ENCODE peak calls at places on chromosomes 13 and 19, in five cellular contexts. R is trophoblast cell, G is MM.1S, B is GM12865, M is tibial artery. E is an unnamed sample.

GRCh38 chr19:13153627-13154240 is 3.5 kb downstream of the IER2 start:
- DNase-seq in R (peak), G (no peak), B (peak), M (no peak), E (peak)

GRCh38 chr13:20136781-20137703 is 23.8 kb downstream of the GJA3 start:
- DNase-seq in R (peak), G (peak), B (peak), M (no peak), E (peak)

GRCh38 chr19:17500447-17501198 is 10.8 kb upstream of the PGLS start:
- DNase-seq in R (no peak), G (no peak), B (no peak), M (no peak), E (no peak)

GRCh38 chr13:26837997-26838396 is 77.4 kb upstream of the GPR12 start:
- DNase-seq in R (no peak), G (no peak), B (no peak), M (no peak), E (no peak)

GRCh38 chr13:28002886-28003698 is 14.6 kb upstream of the URAD start:
- DNase-seq in R (peak), G (no peak), B (no peak), M (no peak), E (no peak)

GRCh38 chr19:10836478-10837325 is 690 bp upstream of the TMED1 start:
- DNase-seq in R (no peak), G (peak), B (peak), M (peak), E (peak)

GRCh38 chr13:111857846-111858560 is 208.9 kb upstream of the SOX1 start:
- DNase-seq in R (no peak), G (no peak), B (no peak), M (no peak), E (no peak)

GRCh38 chr19:1855040-1855827 is 7.0 kb upstream of the REXO1 start:
- DNase-seq in R (peak), G (peak), B (peak), M (peak), E (peak)

GRCh38 chr13:75762066-75762937 is 126.2 kb downstream of the LMO7 start:
- DNase-seq in R (peak), G (peak), B (peak), M (no peak), E (peak)

GRCh38 chr13:97302611-97303010 is 80.5 kb downstream of the MBNL2 start:
- DNase-seq in R (no peak), G (no peak), B (no peak), M (no peak), E (no peak)

GRCh38 chr13:114119196-114119595 is 13.2 kb downstream of the RASA3 start:
- DNase-seq in R (no peak), G (no peak), B (no peak), M (no peak), E (peak)

DNA sequence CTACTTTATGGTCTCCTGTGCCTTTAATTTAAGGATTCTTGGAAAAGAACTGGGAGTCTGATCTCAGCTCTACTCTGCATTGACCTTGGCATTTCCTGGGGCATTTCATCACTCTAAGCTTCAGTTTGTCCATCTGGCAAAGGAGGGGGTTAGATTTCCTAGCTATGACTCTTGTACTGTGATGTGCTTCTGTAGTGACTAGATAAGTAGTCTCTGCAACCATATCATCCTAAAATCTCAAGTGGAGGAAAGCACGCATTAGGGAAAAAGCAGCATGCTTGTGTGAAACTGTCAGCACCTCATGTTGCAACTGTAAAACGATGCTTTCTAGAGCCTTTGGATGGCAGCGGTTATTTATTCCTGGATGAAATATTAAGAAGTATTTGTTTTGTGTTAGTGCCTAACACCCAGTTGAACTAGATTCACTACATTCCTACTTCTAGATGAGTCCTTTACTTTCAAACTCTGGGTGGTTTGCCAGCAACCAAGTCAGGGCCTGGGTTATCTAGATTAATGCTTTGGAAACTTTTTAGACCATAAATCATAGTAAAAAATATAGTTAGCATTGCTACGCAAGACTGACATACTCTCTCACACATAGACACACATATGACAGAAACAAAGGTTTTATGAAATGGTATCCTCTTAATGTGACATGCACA is 6.8 kb downstream of the WDFY2 start:
- DNase-seq in R (peak), G (no peak), B (no peak), M (peak), E (peak)
- H3K4me3 ChIP-seq in R (no peak), G (no peak), B (no peak), M (no peak), E (no peak)

GRCh38 chr19:7602935-7603497 is 7.4 kb downstream of the CAMSAP3 start:
- DNase-seq in R (no peak), G (no peak), B (no peak), M (no peak), E (no peak)

GRCh38 chr19:7605490-7606222 is 10.0 kb downstream of the CAMSAP3 start:
- DNase-seq in R (peak), G (peak), B (peak), M (no peak), E (peak)

GRCh38 chr19:7602240-7602934 is 6.7 kb downstream of the CAMSAP3 start:
- DNase-seq in R (no peak), G (no peak), B (no peak), M (no peak), E (no peak)

GRCh38 chr19:7606289-7606688 is 10.6 kb downstream of the CAMSAP3 start:
- DNase-seq in R (no peak), G (no peak), B (no peak), M (no peak), E (no peak)

DNA sequence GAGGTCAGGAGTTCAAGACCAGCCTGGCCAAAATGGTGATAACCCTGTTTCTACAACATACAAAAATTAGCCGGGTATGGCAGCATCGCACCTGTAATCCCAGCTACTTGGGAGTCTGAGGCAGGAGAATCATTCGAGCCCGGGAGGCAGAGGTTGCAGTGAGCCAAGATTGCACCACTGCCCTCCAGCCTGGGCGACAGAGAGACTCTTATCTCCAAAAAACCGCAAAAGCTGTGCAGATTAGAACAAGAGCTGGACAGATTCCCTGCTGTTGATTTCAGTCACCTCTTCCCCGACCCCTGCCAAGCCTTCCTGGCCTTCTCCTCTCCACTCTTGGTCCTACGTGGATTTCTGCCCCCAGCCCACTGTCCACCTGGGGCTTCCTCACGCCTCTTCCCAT is 8.3 kb downstream of the CAMSAP3 start:
- DNase-seq in R (peak), G (no peak), B (no peak), M (no peak), E (no peak)
- H3K4me3 ChIP-seq in R (no peak), G (no peak), B (no peak), M (no peak), E (no peak)

GRCh38 chr19:3692141-3693029 is 7.9 kb downstream of the PIP5K1C start:
- DNase-seq in R (peak), G (peak), B (no peak), M (no peak), E (no peak)
- H3K4me3 ChIP-seq in R (no peak), G (no peak), B (no peak), M (no peak), E (no peak)

GRCh38 chr19:46021531-46022041 is 1.3 kb downstream of the PGLYRP1 start:
- DNase-seq in R (no peak), G (no peak), B (no peak), M (no peak), E (no peak)

GRCh38 chr19:46022431-46023310 is at the start of gene PGLYRP1:
- DNase-seq in R (no peak), G (no peak), B (no peak), M (no peak), E (no peak)

GRCh38 chr19:46019270-46019669 is 3.6 kb downstream of the PGLYRP1 start:
- DNase-seq in R (no peak), G (no peak), B (no peak), M (no peak), E (no peak)

GRCh38 chr19:46022061-46022430 is 807 bp downstream of the PGLYRP1 start:
- DNase-seq in R (no peak), G (no peak), B (no peak), M (no peak), E (no peak)

DNA sequence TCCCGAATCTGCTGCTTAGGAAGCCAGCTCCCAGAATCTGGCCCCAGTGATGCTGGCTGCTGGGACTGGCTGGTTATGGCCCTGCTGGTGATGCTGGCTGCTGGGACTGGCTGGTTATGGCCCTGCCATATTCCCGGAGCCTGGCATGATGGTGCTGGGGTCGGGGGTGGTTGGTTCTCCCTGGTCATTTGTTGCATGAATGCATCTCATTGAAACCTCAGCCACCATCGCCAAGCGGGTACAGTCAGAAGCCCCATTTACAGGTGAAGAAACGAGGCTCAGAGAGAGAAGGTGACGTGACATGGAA is 2.1 kb downstream of the PGLYRP1 start:
- DNase-seq in R (no peak), G (no peak), B (no peak), M (no peak), E (no peak)
- H3K4me3 ChIP-seq in R (no peak), G (no peak), B (no peak), M (no peak), E (no peak)

DNA sequence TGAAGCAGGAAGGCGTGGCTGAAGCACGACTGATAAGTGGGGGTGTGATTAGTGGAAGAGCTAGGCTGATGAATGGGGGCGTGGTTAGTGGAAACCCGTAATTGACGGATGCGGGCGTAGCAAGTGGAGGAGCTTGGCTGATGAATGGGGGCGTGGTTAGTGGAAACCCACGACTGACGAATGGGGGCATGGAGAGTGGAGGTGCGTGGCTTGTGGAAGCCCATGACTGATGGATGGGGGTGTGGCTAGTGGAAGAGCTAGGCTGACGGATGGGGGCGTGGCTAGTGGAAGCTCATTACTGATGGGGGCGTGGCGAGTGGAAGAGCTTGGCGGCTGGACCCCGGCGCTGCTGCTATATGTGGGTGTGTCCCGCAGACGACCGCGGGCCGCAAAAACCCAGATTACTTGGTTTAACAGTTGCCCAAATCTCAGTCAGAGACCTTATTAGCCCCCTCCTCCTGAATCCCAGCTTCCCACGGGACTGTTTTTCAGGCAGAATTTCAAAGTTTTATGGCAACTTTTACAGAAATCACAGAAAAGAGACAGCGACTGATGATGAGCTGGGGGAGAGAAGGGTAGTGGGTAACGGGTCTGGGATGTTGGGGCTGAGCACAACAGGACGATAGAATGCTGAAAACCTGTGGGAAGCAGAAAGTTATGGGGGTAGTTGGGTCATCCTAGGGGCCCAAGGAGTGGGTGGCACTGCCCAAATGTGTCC is 9.0 kb upstream of the MEIS3 start:
- DNase-seq in R (peak), G (peak), B (peak), M (peak), E (peak)
- H3K4me3 ChIP-seq in R (no peak), G (peak), B (no peak), M (no peak), E (peak)

GRCh38 chr13:41018583-41018909 is 570 bp downstream of the ELF1 start:
- DNase-seq in R (no peak), G (no peak), B (no peak), M (no peak), E (no peak)
- H3K4me3 ChIP-seq in R (no peak), G (peak), B (peak), M (peak), E (no peak)

GRCh38 chr19:3042545-3043267 is 13.6 kb upstream of the TLE2 start:
- DNase-seq in R (no peak), G (no peak), B (no peak), M (no peak), E (peak)

GRCh38 chr19:3039125-3039524 is 10.0 kb upstream of the TLE2 start:
- DNase-seq in R (no peak), G (no peak), B (no peak), M (no peak), E (no peak)

GRCh38 chr19:3039641-3040077 is 10.6 kb upstream of the TLE2 start:
- DNase-seq in R (no peak), G (no peak), B (no peak), M (no peak), E (no peak)

GRCh38 chr19:3041302-3041701 is 12.2 kb upstream of the TLE2 start:
- DNase-seq in R (no peak), G (no peak), B (no peak), M (no peak), E (no peak)

DNA sequence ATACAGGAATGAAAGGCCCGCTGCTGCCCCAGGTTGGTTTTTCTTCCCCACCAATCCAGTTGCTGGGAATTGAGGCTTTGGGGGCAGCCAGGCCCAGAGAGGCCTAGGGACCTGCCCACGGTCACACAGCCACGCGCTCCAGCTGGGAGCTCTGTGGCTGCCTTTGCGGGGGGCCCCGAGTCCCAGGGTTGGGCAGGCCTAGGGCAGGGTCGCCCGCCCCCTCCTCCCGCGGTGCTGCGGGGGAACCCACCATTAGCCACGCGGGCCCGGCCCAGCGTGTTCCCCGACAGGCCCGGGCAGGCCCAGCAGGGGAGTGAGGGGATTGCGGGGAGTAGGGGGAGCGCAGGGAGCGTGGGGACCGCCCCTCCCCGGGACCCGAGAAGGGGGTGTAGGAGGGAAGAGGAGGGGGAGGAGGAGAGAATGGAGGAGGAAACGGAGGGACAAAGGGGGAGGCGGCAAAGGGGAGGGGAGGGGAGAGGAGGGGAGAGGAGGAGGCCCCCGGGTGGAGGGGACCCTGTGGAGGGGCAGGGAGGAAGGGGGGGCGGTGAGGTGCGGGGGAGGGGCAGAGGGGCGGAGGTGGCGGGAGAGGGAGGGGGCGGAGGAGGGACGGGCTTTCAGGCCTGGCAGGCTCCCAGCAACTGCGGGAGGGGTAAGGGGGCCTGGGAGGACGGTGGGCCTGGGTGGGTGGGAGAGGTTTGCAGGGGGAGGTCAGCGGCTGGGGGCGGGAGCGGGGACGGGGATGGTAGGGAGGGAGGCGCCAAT is 12.9 kb upstream of the TLE2 start:
- DNase-seq in R (no peak), G (no peak), B (no peak), M (no peak), E (no peak)
- H3K4me3 ChIP-seq in R (no peak), G (no peak), B (no peak), M (no peak), E (no peak)

GRCh38 chr19:38064661-38065425 is 157.8 kb downstream of the SIPA1L3 start:
- DNase-seq in R (no peak), G (no peak), B (no peak), M (no peak), E (no peak)
- H3K4me3 ChIP-seq in R (no peak), G (no peak), B (no peak), M (no peak), E (no peak)